ENCODE peak calls at places on chromosome X, in six cellular contexts. P, Z, J, V, D and F are unnamed samples.

GRCh38 chrX:150332023-150332422 is 31.1 kb upstream of the MAMLD1 start:
- DNase-seq in P (no peak), Z (no peak), J (no peak), V (no peak), D (no peak), F (no peak)

GRCh38 chrX:87338510-87338909 is 179.1 kb upstream of the KLHL4 start:
- DNase-seq in P (no peak), Z (no peak), J (peak; percentile 11), V (no peak), D (no peak), F (peak; percentile 2)

GRCh38 chrX:33194876-33195433 is 16.4 kb downstream of the DMD start:
- DNase-seq in P (no peak), Z (no peak), J (no peak), V (no peak), D (no peak), F (no peak)

GRCh38 chrX:46029777-46030176 is 515.4 kb downstream of the ZNF674 start:
- DNase-seq in P (no peak), Z (peak; percentile 90), J (no peak), V (no peak), D (no peak), F (no peak)

GRCh38 chrX:125090046-125090445 is 229.6 kb upstream of the TEX13C start:
- DNase-seq in P (no peak), Z (no peak), J (no peak), V (no peak), D (no peak), F (peak; percentile 44)

GRCh38 chrX:103607385-103608304 is at the start of gene TCEAL3:
- DNase-seq in P (peak; percentile 47), Z (peak; percentile 8), J (no peak), V (peak; percentile 61), D (peak; percentile 23), F (no peak)

GRCh38 chrX:17595456-17596035 is 141.7 kb upstream of the SCML1 start:
- DNase-seq in P (no peak), Z (no peak), J (peak; percentile 89), V (no peak), D (no peak), F (no peak)

GRCh38 chrX:105744946-105745345 is 77.4 kb upstream of the NRK start:
- DNase-seq in P (no peak), Z (no peak), J (no peak), V (no peak), D (no peak), F (no peak)

GRCh38 chrX:150361070-150361776 is 1.9 kb upstream of the MAMLD1 start:
- DNase-seq in P (no peak), Z (no peak), J (peak; percentile 9), V (peak; percentile 32), D (peak; percentile 47), F (no peak)

GRCh38 chrX:100872161-100872560 is 2.0 kb downstream of the NOX1 start:
- DNase-seq in P (no peak), Z (no peak), J (no peak), V (no peak), D (no peak), F (no peak)

GRCh38 chrX:50448565-50448964 is 22.1 kb downstream of the DGKK start:
- DNase-seq in P (no peak), Z (no peak), J (peak; percentile 37), V (no peak), D (no peak), F (peak; percentile 43)

GRCh38 chrX:12013220-12013619 is 125.1 kb upstream of the FRMPD4 start:
- DNase-seq in P (no peak), Z (no peak), J (peak; percentile 34), V (no peak), D (no peak), F (no peak)

GRCh38 chrX:129686422-129686948 is 31.7 kb upstream of the APLN start:
- DNase-seq in P (peak; percentile 19), Z (no peak), J (no peak), V (peak; percentile 46), D (no peak), F (no peak)

GRCh38 chrX:39836802-39837420 is 260.8 kb downstream of the BCOR start:
- DNase-seq in P (no peak), Z (no peak), J (no peak), V (no peak), D (no peak), F (no peak)

GRCh38 chrX:21662761-21663160 is 4.6 kb upstream of the KLHL34 start:
- DNase-seq in P (no peak), Z (no peak), J (no peak), V (no peak), D (no peak), F (no peak)

GRCh38 chrX:56733459-56734046 is 4.5 kb downstream of the NBDY start:
- DNase-seq in P (peak; percentile 9), Z (no peak), J (peak; percentile 8), V (peak; percentile 61), D (peak; percentile 26), F (no peak)

GRCh38 chrX:150364347-150365050 is 1.4 kb downstream of the MAMLD1 start:
- DNase-seq in P (peak; percentile 59), Z (no peak), J (no peak), V (no peak), D (peak; percentile 21), F (no peak)

GRCh38 chrX:102684772-102685520 is 27.3 kb upstream of the GPRASP2 start:
- DNase-seq in P (no peak), Z (no peak), J (no peak), V (no peak), D (no peak), F (no peak)

GRCh38 chrX:133444952-133445831 is 29.9 kb upstream of the GPC4 start:
- DNase-seq in P (no peak), Z (no peak), J (peak; percentile 4), V (no peak), D (no peak), F (peak; percentile 38)

GRCh38 chrX:1873671-1874070 is 258.8 kb downstream of the ASMT start:
- DNase-seq in P (no peak), Z (no peak), J (no peak), V (no peak), D (no peak), F (no peak)

GRCh38 chrX:10011261-10011931 is 44.2 kb downstream of the CLDN34 start:
- DNase-seq in P (no peak), Z (no peak), J (no peak), V (no peak), D (peak; percentile 26), F (no peak)

GRCh38 chrX:153926863-153927685 is 1.0 kb upstream of the ARHGAP4 start:
- DNase-seq in P (no peak), Z (peak; percentile 34), J (peak; percentile 10), V (peak; percentile 66), D (peak; percentile 86), F (no peak)

GRCh38 chrX:9465380-9466114 is 689 bp downstream of the TBL1X start:
- DNase-seq in P (peak; percentile 10), Z (no peak), J (no peak), V (no peak), D (peak; percentile 49), F (no peak)

GRCh38 chrX:97446298-97446882 is 562.7 kb downstream of the RPA4 start:
- DNase-seq in P (no peak), Z (no peak), J (no peak), V (no peak), D (no peak), F (no peak)